ENCODE peak calls at places on chromosome 17, in seven cellular contexts. A is mesendoderm, D is IMR-90, C is mesenchymal stem cell, V is trophoblast cell, R is H9, J is neuronal stem cell. L is an unnamed sample.

GRCh38 chr17:21245703-21246102 is 7.5 kb downstream of the NATD1 start:
- DNase-seq in R (no peak), D (no peak), A (no peak), J (no peak), V (no peak), C (no peak), L (no peak)

GRCh38 chr17:72123964-72124791 is 3.4 kb downstream of the SOX9 start:
- DNase-seq in V (no peak), J (no peak), D (no peak), R (peak), A (no peak), C (no peak), L (peak)

GRCh38 chr17:77462553-77463497 is 322.1 kb downstream of the SEC14L1 start:
- DNase-seq in R (no peak), A (no peak), J (no peak), V (no peak), D (no peak), C (no peak), L (no peak)

GRCh38 chr17:38577244-38577643 is 28.5 kb downstream of the SRCIN1 start:
- DNase-seq in A (no peak), D (no peak), V (no peak), R (no peak), J (no peak), C (no peak), L (no peak)

GRCh38 chr17:58262149-58262548 is 18.6 kb downstream of the MPO start:
- DNase-seq in V (no peak), D (no peak), J (no peak), A (no peak), R (peak), C (no peak), L (no peak)

GRCh38 chr17:57033296-57033695 is 51.8 kb upstream of the AKAP1 start:
- DNase-seq in R (no peak), J (no peak), A (no peak), D (no peak), C (no peak), V (peak), L (no peak)

GRCh38 chr17:72775914-72776313 is 316.6 kb downstream of the SLC39A11 start:
- DNase-seq in V (no peak), C (no peak), A (no peak), J (no peak), R (no peak), D (no peak), L (no peak)

GRCh38 chr17:58247511-58248363 is 9.4 kb downstream of the LPO start:
- DNase-seq in V (no peak), R (no peak), D (no peak), J (no peak), C (no peak), A (no peak), L (no peak)

GRCh38 chr17:76888661-76889060 is 20.5 kb downstream of the MGAT5B start:
- DNase-seq in A (peak), R (peak), C (no peak), J (no peak), D (no peak), V (no peak), L (no peak)

GRCh38 chr17:17724307-17724921 is 43.2 kb downstream of the RAI1 start:
- DNase-seq in J (peak), D (peak), V (no peak), A (peak), C (peak), R (peak), L (peak)

GRCh38 chr17:74544991-74545441 is 899 bp downstream of the CD300C start:
- DNase-seq in R (no peak), J (no peak), D (no peak), V (no peak), A (no peak), C (no peak), L (no peak)

GRCh38 chr17:76772842-76773521 is 35.1 kb downstream of the MFSD11 start:
- DNase-seq in A (peak), C (peak), R (no peak), V (peak), J (no peak), D (peak), L (no peak)

GRCh38 chr17:71023631-71024030 is 854.3 kb downstream of the KCNJ2 start:
- DNase-seq in V (no peak), J (no peak), D (no peak), A (no peak), R (no peak), C (peak), L (no peak)

GRCh38 chr17:15263206-15263579 is 1.9 kb downstream of the PMP22 start:
- DNase-seq in D (peak), R (no peak), A (peak), V (peak), C (peak), J (peak), L (no peak)

GRCh38 chr17:41464682-41465081 is 2.5 kb downstream of the KRT32 start:
- DNase-seq in V (peak), J (no peak), A (no peak), D (peak), C (peak), R (no peak), L (no peak)

GRCh38 chr17:18004901-18005305 is 32.2 kb downstream of the DRC3 start:
- DNase-seq in J (no peak), V (peak), A (peak), D (no peak), C (no peak), R (peak), L (no peak)

GRCh38 chr17:42414782-42415409 is 8.2 kb downstream of the CAVIN1 start:
- DNase-seq in D (no peak), A (no peak), V (no peak), C (no peak), J (no peak), R (peak), L (no peak)

GRCh38 chr17:5541610-5542202 is 42.6 kb downstream of the NLRP1 start:
- DNase-seq in D (no peak), J (no peak), A (peak), V (no peak), C (no peak), R (peak), L (peak)

GRCh38 chr17:5544115-5544514 is 40.2 kb downstream of the NLRP1 start:
- DNase-seq in V (no peak), A (no peak), J (no peak), D (no peak), C (no peak), R (no peak), L (no peak)

GRCh38 chr17:5540321-5540720 is 44.0 kb downstream of the NLRP1 start:
- DNase-seq in V (no peak), C (no peak), A (no peak), J (no peak), R (no peak), D (no peak), L (no peak)

DNA sequence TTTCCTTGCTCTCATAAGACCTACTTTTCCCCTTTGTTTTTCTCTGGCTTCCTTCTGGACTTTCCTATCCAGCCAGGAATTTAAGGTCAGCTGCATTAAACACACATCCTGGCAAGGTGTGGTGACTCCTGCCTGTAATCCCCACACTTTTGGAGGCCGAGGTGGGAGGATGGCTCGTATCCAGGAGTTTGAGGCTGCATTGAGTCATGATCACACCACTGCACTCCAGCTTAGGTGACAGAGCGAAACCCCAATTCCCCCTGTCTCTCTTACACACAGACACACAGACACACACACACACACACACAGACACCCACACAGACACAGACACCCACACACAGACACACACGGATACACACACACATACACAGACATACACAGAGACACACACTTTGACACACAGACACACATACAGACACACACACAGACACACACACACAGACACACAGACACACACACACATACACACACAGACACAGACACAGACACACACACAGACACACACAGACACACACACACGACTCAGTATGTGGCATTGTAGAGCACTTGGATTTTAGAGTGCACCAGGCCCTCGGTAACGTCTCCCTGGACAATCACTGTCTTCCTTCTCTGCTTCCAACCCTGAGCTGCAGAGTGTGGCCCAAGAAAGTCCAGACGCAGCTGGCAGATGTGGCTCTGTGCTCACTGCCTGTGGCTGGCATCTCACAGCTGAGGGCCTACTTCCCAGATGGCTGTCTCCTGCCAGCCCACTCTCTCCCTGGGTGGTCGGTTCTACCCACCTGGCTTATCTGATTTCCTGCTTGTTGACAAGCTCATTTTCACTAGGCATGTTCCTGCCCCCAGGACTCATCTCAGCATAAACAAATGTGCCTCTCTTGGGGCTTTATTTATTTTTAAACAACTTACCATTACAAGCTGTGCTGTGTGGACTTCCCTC is 39.0 kb downstream of the NLRP1 start:
- DNase-seq in D (peak), R (no peak), J (no peak), A (peak), V (no peak), C (peak), L (no peak)
- H2AK5ac ChIP-seq in D (peak), R (no peak), J (no peak), A (no peak), V (no peak), C (no peak), L (no peak)

DNA sequence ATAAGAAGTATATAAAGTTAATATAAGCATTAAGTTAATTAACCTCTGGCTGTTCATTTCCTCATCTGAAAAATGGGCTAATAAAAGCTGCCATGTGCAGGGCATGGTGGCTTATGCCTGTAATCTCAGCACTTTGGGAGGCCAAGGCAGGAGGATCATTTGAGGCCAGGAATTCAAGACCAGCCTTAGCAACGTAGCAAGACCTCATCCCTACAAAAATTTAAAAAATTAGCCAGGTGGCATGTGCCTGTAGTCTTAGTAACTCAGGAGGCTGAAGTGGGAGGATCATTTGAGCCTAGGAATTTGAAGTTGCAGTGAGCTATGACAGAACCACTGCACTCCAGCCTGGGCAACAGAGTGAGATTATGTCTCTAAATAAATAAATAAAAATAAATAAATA is 40.6 kb upstream of the MMD start:
- DNase-seq in J (no peak), R (no peak), D (no peak), C (no peak), A (no peak), V (peak), L (no peak)
- H2AK5ac ChIP-seq in J (no peak), R (no peak), D (no peak), C (no peak), A (no peak), V (no peak), L (no peak)

GRCh38 chr17:52376137-52376536 is 217.6 kb upstream of the CA10 start:
- DNase-seq in V (peak), R (peak), C (no peak), A (peak), J (no peak), D (no peak), L (no peak)
- H2AK5ac ChIP-seq in V (no peak), R (no peak), C (no peak), A (no peak), J (no peak), D (no peak), L (no peak)

GRCh38 chr17:33229028-33229427 is 64.1 kb downstream of the ASIC2 start:
- DNase-seq in A (no peak), J (no peak), R (no peak), C (no peak), V (no peak), D (no peak), L (no peak)

GRCh38 chr17:33225509-33225908 is 67.6 kb downstream of the ASIC2 start:
- DNase-seq in R (no peak), J (no peak), A (no peak), D (no peak), V (no peak), C (no peak), L (no peak)

GRCh38 chr17:33227911-33228310 is 65.2 kb downstream of the ASIC2 start:
- DNase-seq in C (no peak), D (no peak), J (no peak), V (no peak), A (no peak), R (no peak), L (no peak)

GRCh38 chr17:33228548-33228947 is 64.5 kb downstream of the ASIC2 start:
- DNase-seq in J (no peak), V (no peak), R (no peak), A (no peak), D (no peak), C (no peak), L (no peak)

GRCh38 chr17:33225994-33226393 is 67.1 kb downstream of the ASIC2 start:
- DNase-seq in V (no peak), D (no peak), J (no peak), R (no peak), A (no peak), C (no peak), L (no peak)
- H2AK5ac ChIP-seq in V (no peak), D (no peak), J (no peak), R (no peak), A (no peak), C (no peak), L (no peak)

GRCh38 chr17:6094453-6094852 is 24.3 kb downstream of the WSCD1 start:
- DNase-seq in A (no peak), D (no peak), C (no peak), V (no peak), R (no peak), J (no peak), L (no peak)
- H2AK5ac ChIP-seq in A (no peak), D (no peak), C (no peak), V (no peak), R (no peak), J (no peak), L (no peak)

DNA sequence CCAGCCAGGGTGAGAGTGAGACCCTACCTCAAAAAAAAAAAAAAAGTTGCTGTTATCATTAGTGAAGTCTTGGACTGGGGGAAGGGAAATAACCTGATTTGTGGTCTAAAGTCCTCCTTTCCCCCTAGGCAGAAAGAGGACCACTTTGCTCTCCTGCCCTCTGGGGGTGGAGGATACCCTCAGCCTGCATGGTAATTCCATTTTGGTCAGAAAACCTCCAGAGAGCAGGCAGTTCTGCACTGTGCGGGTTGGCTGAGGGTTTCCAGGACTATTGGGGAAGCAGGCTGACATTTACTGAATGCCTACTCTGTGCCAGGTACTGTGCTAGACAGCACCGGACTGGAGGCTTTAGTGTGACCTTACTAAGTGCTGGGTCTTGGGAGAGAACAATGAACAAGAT is 2.6 kb downstream of the ADAP2 start:
- DNase-seq in V (peak), A (peak), J (no peak), C (no peak), R (no peak), D (no peak), L (no peak)
- H2AK5ac ChIP-seq in V (no peak), A (no peak), J (no peak), C (no peak), R (no peak), D (no peak), L (no peak)

GRCh38 chr17:11898526-11899235 is 98.6 kb downstream of the ZNF18 start:
- DNase-seq in R (no peak), J (no peak), V (no peak), D (no peak), C (no peak), A (no peak), L (no peak)
- H2AK5ac ChIP-seq in R (no peak), J (no peak), V (no peak), D (no peak), C (no peak), A (no peak), L (no peak)

GRCh38 chr17:33527290-33527689 is 234.2 kb upstream of the ASIC2 start:
- DNase-seq in A (no peak), R (no peak), D (no peak), J (no peak), V (no peak), C (no peak), L (no peak)
- H2AK5ac ChIP-seq in A (no peak), R (no peak), D (no peak), J (no peak), V (no peak), C (no peak), L (no peak)

GRCh38 chr17:39916918-39917317 is 1.5 kb downstream of the GSDMB start:
- DNase-seq in C (peak), V (no peak), J (no peak), R (no peak), A (peak), D (peak), L (no peak)

GRCh38 chr17:39915559-39915958 is 2.9 kb downstream of the GSDMB start:
- DNase-seq in A (no peak), C (no peak), R (no peak), J (no peak), V (no peak), D (no peak), L (no peak)

GRCh38 chr17:39908789-39909352 is 9.6 kb downstream of the GSDMB start:
- DNase-seq in V (no peak), J (no peak), A (no peak), C (no peak), D (no peak), R (no peak), L (no peak)

GRCh38 chr17:39919087-39919683 is 750 bp upstream of the GSDMB start:
- DNase-seq in R (no peak), J (no peak), V (peak), C (no peak), A (no peak), D (no peak), L (no peak)

GRCh38 chr17:39913989-39914388 is 4.4 kb downstream of the GSDMB start:
- DNase-seq in J (no peak), V (no peak), D (no peak), A (no peak), R (no peak), C (no peak), L (no peak)
- H2AK5ac ChIP-seq in J (no peak), V (no peak), D (no peak), A (no peak), R (no peak), C (no peak), L (no peak)

L was measured in H1.